ENCODE peak calls at places on chromosome 14, in four cellular contexts. One of them, this sample, is unnamed.

GRCh38 chr14:30296956-30297405 is 262.0 kb upstream of the G2E3 start:
- DNase-seq in suprapubic skin: no peak
- DNase-seq in lower lobe of right lung: no peak
- DNase-seq in body of pancreas: no peak
- DNase-seq in this sample: no peak

GRCh38 chr14:102573591-102574046 is 18.8 kb upstream of the RCOR1 start:
- DNase-seq in lower lobe of right lung: no peak
- DNase-seq in body of pancreas: no peak
- DNase-seq in suprapubic skin: no peak
- DNase-seq in this sample: no peak

GRCh38 chr14:106691601-106692291 is 1165.4 kb downstream of the TMEM121 start:
- DNase-seq in lower lobe of right lung: peak; percentile 56
- DNase-seq in suprapubic skin: no peak
- DNase-seq in body of pancreas: peak; percentile 15
- DNase-seq in this sample: no peak

GRCh38 chr14:77003960-77004710 is 24.4 kb downstream of the IRF2BPL start:
- DNase-seq in body of pancreas: peak; percentile 77
- DNase-seq in suprapubic skin: no peak
- DNase-seq in lower lobe of right lung: no peak
- DNase-seq in this sample: peak; percentile 5

GRCh38 chr14:62133776-62134175 is 371.6 kb downstream of the SNAPC1 start:
- DNase-seq in lower lobe of right lung: no peak
- DNase-seq in suprapubic skin: no peak
- DNase-seq in body of pancreas: no peak
- DNase-seq in this sample: no peak

GRCh38 chr14:68793734-68794129 is 865 bp upstream of the ZFP36L1 start:
- DNase-seq in body of pancreas: no peak
- DNase-seq in lower lobe of right lung: no peak
- DNase-seq in suprapubic skin: no peak
- DNase-seq in this sample: no peak

GRCh38 chr14:105533811-105534498 is 7.6 kb downstream of the TMEM121 start:
- DNase-seq in body of pancreas: no peak
- DNase-seq in suprapubic skin: no peak
- DNase-seq in lower lobe of right lung: no peak
- DNase-seq in this sample: no peak

GRCh38 chr14:94394594-94395305 is 6.3 kb upstream of the SERPINA1 start:
- DNase-seq in suprapubic skin: no peak
- DNase-seq in lower lobe of right lung: peak; percentile 76
- DNase-seq in body of pancreas: peak; percentile 29
- DNase-seq in this sample: peak; percentile 43

GRCh38 chr14:68282479-68283377 is 463.1 kb downstream of the RAD51B start:
- DNase-seq in suprapubic skin: no peak
- DNase-seq in lower lobe of right lung: no peak
- DNase-seq in body of pancreas: no peak
- DNase-seq in this sample: no peak

GRCh38 chr14:60977848-60978247 is 3.0 kb downstream of the TRMT5 start:
- DNase-seq in lower lobe of right lung: no peak
- DNase-seq in suprapubic skin: no peak
- DNase-seq in body of pancreas: no peak
- DNase-seq in this sample: no peak

GRCh38 chr14:45664668-45665356 is 411.8 kb upstream of the MIS18BP1 start:
- DNase-seq in lower lobe of right lung: no peak
- DNase-seq in suprapubic skin: no peak
- DNase-seq in body of pancreas: no peak
- DNase-seq in this sample: no peak

GRCh38 chr14:56482306-56482705 is 97.3 kb upstream of the TMEM260 start:
- DNase-seq in body of pancreas: peak; percentile 20
- DNase-seq in suprapubic skin: no peak
- DNase-seq in lower lobe of right lung: no peak
- DNase-seq in this sample: peak; percentile 18
- H3K9me3 ChIP-seq in body of pancreas: no peaks in the 10 kb centered on the region
- H3K9me3 ChIP-seq in suprapubic skin: no peaks in the 10 kb centered on the region
- H3K9me3 ChIP-seq in lower lobe of right lung: no peaks in the 10 kb centered on the region
- H3K9me3 ChIP-seq in this sample: no peaks in the 10 kb centered on the region

DNA sequence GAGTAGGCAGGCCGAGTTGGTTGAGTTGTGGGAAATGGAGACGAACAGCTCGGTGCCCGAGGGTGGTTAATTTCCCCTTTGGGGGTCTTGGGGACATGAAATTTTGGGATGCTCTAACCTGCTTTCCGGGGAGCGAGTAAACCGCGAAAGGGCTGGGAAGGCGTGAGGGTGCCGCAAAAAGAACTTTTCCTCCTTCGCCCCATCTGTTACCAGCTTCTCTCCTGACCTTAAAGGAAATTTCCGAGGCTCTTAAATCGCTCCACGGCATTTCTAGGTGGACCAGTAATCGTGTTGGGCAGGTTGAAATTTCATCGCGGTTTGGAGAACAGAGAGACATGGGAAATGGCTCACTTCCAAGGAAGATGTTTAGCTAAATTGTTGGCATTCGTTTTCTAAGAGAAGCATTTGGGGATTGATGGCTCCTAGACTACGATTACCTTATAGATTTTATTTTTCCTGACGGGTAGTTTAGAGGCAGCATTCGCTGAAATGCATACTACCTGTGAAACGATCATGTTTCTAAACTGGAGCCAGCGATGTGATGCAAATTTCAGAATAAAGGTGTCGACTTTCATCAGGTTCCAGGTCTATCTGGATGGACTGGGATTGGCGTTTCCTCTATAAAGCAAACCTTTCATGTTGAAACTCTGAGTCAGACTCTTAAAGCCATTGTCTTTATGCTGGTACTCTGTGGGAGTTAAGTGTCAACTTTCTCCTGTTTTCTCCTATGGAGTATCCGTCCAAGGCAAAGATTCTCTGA is 414.5 kb downstream of the PCNX1 start:
- DNase-seq in lower lobe of right lung: no peak
- DNase-seq in suprapubic skin: no peak
- DNase-seq in body of pancreas: peak; percentile 18
- DNase-seq in this sample: peak; percentile 79
- H3K4me1 ChIP-seq in lower lobe of right lung: peaks cover 48% of the 10 kb centered on the region
- H3K4me1 ChIP-seq in suprapubic skin: peaks cover 32% of the 10 kb centered on the region
- H3K4me1 ChIP-seq in body of pancreas: peaks cover 16% of the 10 kb centered on the region
- H3K4me1 ChIP-seq in this sample: peaks cover 27% of the 10 kb centered on the region

GRCh38 chr14:50805396-50805795 is 25.6 kb downstream of the NIN start:
- DNase-seq in lower lobe of right lung: no peak
- DNase-seq in suprapubic skin: no peak
- DNase-seq in body of pancreas: no peak
- DNase-seq in this sample: no peak
- H3K27me3 ChIP-seq in lower lobe of right lung: no peaks in the 10 kb centered on the region
- H3K27me3 ChIP-seq in suprapubic skin: no peaks in the 10 kb centered on the region
- H3K27me3 ChIP-seq in body of pancreas: no peaks in the 10 kb centered on the region
- H3K27me3 ChIP-seq in this sample: no peaks in the 10 kb centered on the region

DNA sequence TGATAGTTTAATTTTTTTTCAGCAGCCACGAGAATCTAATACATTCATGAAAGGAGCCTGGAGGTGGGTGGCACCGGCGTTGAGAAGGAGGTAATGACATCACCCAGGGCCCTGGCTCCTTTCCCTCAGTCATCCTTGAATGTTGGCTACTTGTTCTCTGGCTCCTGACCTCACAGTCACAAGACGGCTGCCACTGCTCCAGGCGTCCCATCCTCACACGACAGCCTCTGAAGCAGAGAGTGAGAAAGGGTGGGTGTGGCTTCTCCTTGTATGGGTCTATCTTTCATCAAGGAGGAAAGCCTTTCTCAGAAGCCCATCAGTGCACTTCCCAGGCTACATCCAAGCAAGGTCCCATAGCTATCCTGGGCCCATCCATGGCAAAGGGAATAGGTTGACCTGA is 207.6 kb upstream of the C14orf180 start:
- DNase-seq in body of pancreas: no peak
- DNase-seq in suprapubic skin: no peak
- DNase-seq in lower lobe of right lung: peak; percentile 4
- DNase-seq in this sample: no peak
- H3K9me3 ChIP-seq in body of pancreas: no peaks in the 10 kb centered on the region
- H3K9me3 ChIP-seq in suprapubic skin: no peaks in the 10 kb centered on the region
- H3K9me3 ChIP-seq in lower lobe of right lung: no peaks in the 10 kb centered on the region
- H3K9me3 ChIP-seq in this sample: peaks cover 4% of the 10 kb centered on the region

DNA sequence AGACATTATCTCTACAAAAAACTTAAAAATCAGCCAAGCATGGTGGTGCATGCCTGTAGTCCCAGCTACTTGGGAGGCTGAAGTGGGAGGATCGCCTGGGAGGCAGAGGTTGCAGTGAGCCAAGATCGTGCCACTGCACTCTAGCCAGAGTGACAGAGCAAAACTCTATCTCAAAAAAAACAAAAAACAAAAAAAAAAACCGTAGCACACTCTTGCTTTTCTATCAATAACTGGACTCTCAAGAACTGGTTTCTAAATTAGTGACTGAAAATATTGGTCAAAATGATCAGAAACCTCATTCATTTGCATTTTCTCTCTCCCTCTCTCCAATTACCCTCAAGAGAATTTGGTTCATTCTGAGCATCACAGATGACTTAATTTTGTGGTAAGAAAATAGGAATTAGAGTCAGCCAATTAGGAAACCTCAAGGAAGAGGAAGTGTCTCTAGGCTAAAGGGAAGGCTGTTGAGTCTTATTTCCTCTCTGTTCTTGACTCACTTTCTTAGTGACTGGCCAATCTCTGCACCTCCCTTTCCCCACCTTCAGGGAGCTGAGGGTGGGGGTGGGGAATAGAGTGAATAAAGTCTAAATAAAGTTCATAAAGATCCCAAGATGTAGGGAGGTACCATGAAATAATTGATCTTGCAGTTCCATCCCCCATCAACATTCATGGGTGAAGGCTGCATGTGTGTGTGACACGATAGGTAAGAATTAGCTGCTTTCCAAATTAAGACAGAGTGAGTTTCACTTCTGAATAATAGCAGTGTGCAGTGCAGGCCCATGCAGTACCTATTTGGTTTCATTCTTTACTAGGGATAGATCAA is 6.8 kb upstream of the PSMA6 start:
- DNase-seq in suprapubic skin: no peak
- DNase-seq in lower lobe of right lung: no peak
- DNase-seq in body of pancreas: no peak
- DNase-seq in this sample: no peak
- H3K4me1 ChIP-seq in suprapubic skin: peaks cover 13% of the 10 kb centered on the region
- H3K4me1 ChIP-seq in lower lobe of right lung: peaks cover 24% of the 10 kb centered on the region
- H3K4me1 ChIP-seq in body of pancreas: no peaks in the 10 kb centered on the region
- H3K4me1 ChIP-seq in this sample: peaks cover 18% of the 10 kb centered on the region

This sample was measured in adipocyte.